ENCODE peak calls at places on chromosomes 4 and X, in seven cellular contexts. Z, E, L, G, J, C and R are unnamed samples.

GRCh38 chr4:1239949-1240305 is 9.0 kb downstream of the CTBP1 start:
- DNase-seq in J (no peak), C (no peak), L (no peak), E (no peak), G (no peak), Z (no peak), R (no peak)

GRCh38 chr4:2049811-2050210 is 9.3 kb upstream of the NAT8L start:
- DNase-seq in E (no peak), L (no peak), G (no peak), Z (no peak), J (no peak), C (no peak), R (no peak)

GRCh38 chrX:82692991-82693390 is 815.1 kb upstream of the POU3F4 start:
- DNase-seq in Z (no peak), L (no peak), C (no peak), J (no peak), E (no peak), G (no peak), R (no peak)

GRCh38 chrX:23901805-23902204 is 5.9 kb downstream of the APOO start:
- DNase-seq in C (no peak), J (no peak), L (no peak), E (peak), G (peak), Z (peak), R (peak)

GRCh38 chr4:52535793-52536192 is 123.3 kb downstream of the USP46 start:
- DNase-seq in L (no peak), Z (no peak), J (no peak), C (no peak), G (no peak), E (no peak), R (no peak)

GRCh38 chrX:2261838-2262678 is 238.7 kb downstream of the DHRSX start:
- DNase-seq in E (no peak), L (no peak), J (no peak), G (no peak), C (no peak), Z (no peak), R (no peak)

GRCh38 chrX:39667746-39668507 is 429.8 kb downstream of the BCOR start:
- DNase-seq in Z (no peak), C (no peak), G (no peak), J (no peak), L (no peak), E (no peak), R (no peak)

GRCh38 chr4:53321988-53322289 is 43.9 kb downstream of the SCFD2 start:
- DNase-seq in J (no peak), E (no peak), Z (no peak), G (no peak), L (no peak), C (no peak), R (no peak)

GRCh38 chr4:37675587-37676290 is 10.4 kb downstream of the RELL1 start:
- DNase-seq in G (no peak), E (no peak), C (no peak), J (no peak), Z (no peak), L (no peak), R (no peak)

GRCh38 chr4:2303686-2304320 is 41.9 kb upstream of the MXD4 start:
- DNase-seq in Z (no peak), J (no peak), C (no peak), L (no peak), E (no peak), G (peak), R (no peak)

GRCh38 chrX:134006484-134007161 is 21.2 kb upstream of the GPC3 start:
- DNase-seq in Z (no peak), G (no peak), E (no peak), C (no peak), L (no peak), J (no peak), R (no peak)

GRCh38 chrX:56726609-56727008 is 2.4 kb upstream of the NBDY start:
- DNase-seq in Z (peak), E (no peak), J (no peak), L (peak), C (no peak), G (peak), R (peak)

GRCh38 chrX:148133099-148133725 is 152.1 kb downstream of the FMR1NB start:
- DNase-seq in C (no peak), Z (no peak), G (no peak), J (no peak), E (no peak), L (no peak), R (no peak)

GRCh38 chrX:28609917-28610613 is 22.8 kb downstream of the IL1RAPL1 start:
- DNase-seq in Z (no peak), L (no peak), E (no peak), J (no peak), C (no peak), G (no peak), R (no peak)

GRCh38 chr4:147546341-147546740 is 65.4 kb downstream of the EDNRA start:
- DNase-seq in Z (peak), L (no peak), E (no peak), C (no peak), J (no peak), G (no peak), R (no peak)

GRCh38 chr4:168304744-168305459 is 13.7 kb downstream of the DDX60 start:
- DNase-seq in G (no peak), C (no peak), J (no peak), E (no peak), Z (peak), L (no peak), R (no peak)